ENCODE peak calls at places on chromosomes 5 and 9, in ten cellular contexts. H, K, A, X, D, E, J, V, L and S are unnamed samples.

GRCh38 chr5:113204525-113205161 is 228.0 kb downstream of the DCP2 start:
- DNase-seq in L (no peak), K (no peak), V (no peak), E (no peak), A (peak), H (no peak), D (no peak), X (no peak), J (no peak), S (no peak)

GRCh38 chr5:178279723-178280438 is 47.3 kb upstream of the PHYKPL start:
- DNase-seq in J (peak), A (peak), D (peak), K (peak), X (peak), L (peak), E (peak), V (peak), H (peak), S (no peak)

GRCh38 chr9:136522354-136523237 is 23.3 kb downstream of the NOTCH1 start:
- DNase-seq in X (no peak), L (no peak), J (no peak), H (no peak), A (no peak), V (no peak), D (no peak), E (no peak), K (no peak), S (no peak)

GRCh38 chr9:81032030-81032572 is 657.2 kb downstream of the TLE1 start:
- DNase-seq in D (no peak), L (no peak), K (no peak), E (no peak), V (peak), A (no peak), J (no peak), H (no peak), X (no peak), S (no peak)

GRCh38 chr5:145101246-145101645 is 733.9 kb downstream of the PRELID2 start:
- DNase-seq in K (no peak), V (no peak), X (no peak), H (no peak), A (no peak), L (no peak), E (no peak), D (no peak), J (no peak), S (no peak)

GRCh38 chr9:93672622-93673270 is 96.4 kb downstream of the PHF2 start:
- DNase-seq in V (no peak), H (no peak), A (no peak), X (no peak), D (no peak), E (no peak), L (peak), J (no peak), K (no peak), S (no peak)

GRCh38 chr5:5025774-5026406 is 114.2 kb upstream of the ADAMTS16 start:
- DNase-seq in X (no peak), V (peak), J (no peak), L (no peak), H (no peak), E (no peak), K (no peak), D (no peak), A (no peak), S (no peak)

GRCh38 chr5:143148461-143149170 is 254.9 kb downstream of the NR3C1 start:
- DNase-seq in A (no peak), L (no peak), V (no peak), H (no peak), K (no peak), X (no peak), D (no peak), J (no peak), E (no peak), S (no peak)

GRCh38 chr5:72109625-72110024 is 2.4 kb downstream of the MAP1B start:
- DNase-seq in V (peak), H (no peak), K (no peak), L (no peak), A (no peak), X (no peak), J (no peak), D (no peak), E (no peak), S (no peak)

GRCh38 chr9:841371-842209 is at the start of gene DMRT1:
- DNase-seq in V (no peak), K (no peak), H (no peak), L (peak), X (no peak), J (no peak), E (no peak), D (peak), A (no peak), S (no peak)

GRCh38 chr9:79559501-79560181 is 12.1 kb upstream of the TLE4 start:
- DNase-seq in L (no peak), D (no peak), V (no peak), E (no peak), A (no peak), K (no peak), X (no peak), J (no peak), H (no peak), S (no peak)

GRCh38 chr5:93894471-93895354 is 153.3 kb upstream of the POU5F2 start:
- DNase-seq in K (no peak), A (no peak), X (no peak), V (no peak), E (no peak), H (no peak), D (no peak), L (no peak), J (no peak), S (no peak)

GRCh38 chr5:170427672-170428236 is 38.6 kb upstream of the KCNMB1 start:
- DNase-seq in L (no peak), X (no peak), D (no peak), K (no peak), V (no peak), H (no peak), J (no peak), A (no peak), E (no peak), S (no peak)

GRCh38 chr5:76946090-76946489 is 6.8 kb upstream of the CRHBP start:
- DNase-seq in D (no peak), J (no peak), A (no peak), L (no peak), X (no peak), H (no peak), V (no peak), E (no peak), K (no peak), S (no peak)

GRCh38 chr5:72540759-72541438 is 33.7 kb upstream of the ZNF366 start:
- DNase-seq in V (no peak), J (no peak), H (no peak), L (no peak), E (no peak), A (no peak), K (no peak), X (no peak), D (no peak), S (no peak)

GRCh38 chr5:34626036-34626435 is 30.1 kb upstream of the RAI14 start:
- DNase-seq in E (no peak), X (no peak), J (no peak), A (no peak), K (no peak), V (peak), D (no peak), L (no peak), H (no peak), S (no peak)

GRCh38 chr5:91528831-91529230 is 145.7 kb upstream of the ARRDC3 start:
- DNase-seq in E (no peak), D (no peak), V (no peak), L (no peak), A (no peak), J (no peak), H (no peak), K (no peak), X (no peak), S (no peak)

GRCh38 chr5:80114856-80115255 is 79.7 kb downstream of the THBS4 start:
- DNase-seq in V (no peak), J (no peak), A (no peak), L (no peak), X (no peak), D (no peak), K (no peak), H (no peak), E (no peak), S (no peak)

GRCh38 chr5:113162770-113163169 is 186.2 kb downstream of the DCP2 start:
- DNase-seq in A (no peak), V (no peak), D (no peak), H (no peak), X (no peak), K (no peak), L (no peak), J (no peak), E (no peak), S (no peak)

GRCh38 chr9:17613723-17614122 is 34.9 kb downstream of the SH3GL2 start:
- DNase-seq in D (no peak), A (no peak), L (no peak), H (no peak), K (no peak), J (no peak), X (no peak), E (no peak), V (no peak), S (no peak)

GRCh38 chr5:107056278-107056677 is 614.5 kb downstream of the EFNA5 start:
- DNase-seq in K (no peak), D (no peak), V (no peak), X (no peak), H (no peak), E (no peak), A (no peak), J (no peak), L (no peak), S (no peak)

GRCh38 chr9:130137870-130138653 is 34.1 kb upstream of the NCS1 start:
- DNase-seq in K (no peak), L (no peak), X (no peak), D (no peak), H (no peak), A (no peak), E (no peak), J (no peak), V (peak), S (no peak)

GRCh38 chr5:113195726-113196125 is 219.1 kb downstream of the DCP2 start:
- DNase-seq in V (no peak), K (no peak), L (no peak), X (no peak), H (no peak), D (no peak), A (no peak), E (no peak), J (no peak), S (no peak)

GRCh38 chr9:25964239-25964638 is 286.0 kb upstream of the TUSC1 start:
- DNase-seq in H (no peak), J (no peak), K (no peak), L (no peak), D (no peak), E (no peak), V (peak), X (no peak), A (no peak), S (no peak)

GRCh38 chr5:35859101-35859661 is 2.5 kb downstream of the IL7R start:
- DNase-seq in H (no peak), V (no peak), A (no peak), X (no peak), D (no peak), E (no peak), L (no peak), J (no peak), K (peak), S (no peak)

GRCh38 chr5:33310471-33310870 is 130.3 kb upstream of the TARS1 start:
- DNase-seq in H (no peak), J (no peak), K (no peak), X (no peak), L (no peak), E (no peak), V (no peak), D (no peak), A (no peak), S (no peak)

GRCh38 chr5:24644757-24645156 is at the start of gene CDH10:
- DNase-seq in H (no peak), D (no peak), K (no peak), L (peak), A (no peak), V (no peak), X (no peak), E (no peak), J (no peak), S (no peak)

GRCh38 chr5:147190236-147190815 is 44.5 kb upstream of the STK32A start:
- DNase-seq in V (no peak), E (no peak), J (no peak), H (no peak), L (no peak), D (no peak), A (no peak), K (no peak), X (no peak), S (no peak)

GRCh38 chr5:125485003-125485641 is 738.7 kb upstream of the ZNF608 start:
- DNase-seq in A (peak), K (no peak), L (no peak), D (no peak), V (peak), J (no peak), E (no peak), H (no peak), X (no peak), S (no peak)